ENCODE peak calls at places on chromosomes 2 and 18, in seven cellular contexts. One of them, this sample, is unnamed.

GRCh38 chr2:113784823-113785744 is 28.6 kb upstream of the SLC35F5 start:
- DNase-seq in GM12878: no peak
- DNase-seq in SK-N-SH: no peak
- DNase-seq in HCT116: no peak
- DNase-seq in HepG2: no peak
- DNase-seq in K562: no peak
- DNase-seq in H1: no peak
- DNase-seq in this sample: no peak

GRCh38 chr2:60759654-60760053 is 3.6 kb downstream of the PAPOLG start:
- DNase-seq in GM12878: no peak
- DNase-seq in SK-N-SH: no peak
- DNase-seq in HCT116: no peak
- DNase-seq in HepG2: no peak
- DNase-seq in K562: no peak
- DNase-seq in H1: no peak
- DNase-seq in this sample: no peak

GRCh38 chr2:39107156-39107555 is 13.7 kb downstream of the SOS1 start:
- DNase-seq in GM12878: no peak
- DNase-seq in SK-N-SH: peak; percentile 83
- DNase-seq in HCT116: no peak
- DNase-seq in HepG2: no peak
- DNase-seq in K562: no peak
- DNase-seq in H1: no peak
- DNase-seq in this sample: no peak

GRCh38 chr2:176709541-176709951 is 440.3 kb downstream of the MTX2 start:
- DNase-seq in GM12878: no peak
- DNase-seq in SK-N-SH: no peak
- DNase-seq in HCT116: no peak
- DNase-seq in HepG2: no peak
- DNase-seq in K562: no peak
- DNase-seq in H1: no peak
- DNase-seq in this sample: no peak

GRCh38 chr2:105744909-105745853 is at the start of gene NCK2:
- DNase-seq in GM12878: no peak
- DNase-seq in SK-N-SH: peak; percentile 87
- DNase-seq in HCT116: no peak
- DNase-seq in HepG2: no peak
- DNase-seq in K562: peak; percentile 64
- DNase-seq in H1: peak; percentile 68
- DNase-seq in this sample: peak; percentile 8

GRCh38 chr2:53422979-53423378 is 344.6 kb upstream of the CHAC2 start:
- DNase-seq in GM12878: no peak
- DNase-seq in SK-N-SH: peak; percentile 8
- DNase-seq in HCT116: peak; percentile 44
- DNase-seq in HepG2: peak; percentile 50
- DNase-seq in K562: no peak
- DNase-seq in H1: peak; percentile 59
- DNase-seq in this sample: peak; percentile 12

GRCh38 chr2:101699939-101700442 is 2.5 kb downstream of the MAP4K4 start:
- DNase-seq in GM12878: no peak
- DNase-seq in SK-N-SH: no peak
- DNase-seq in HCT116: no peak
- DNase-seq in HepG2: peak; percentile 50
- DNase-seq in K562: no peak
- DNase-seq in H1: no peak
- DNase-seq in this sample: no peak

GRCh38 chr2:175792199-175792598 is 209.9 kb downstream of the LNPK start:
- DNase-seq in GM12878: no peak
- DNase-seq in SK-N-SH: no peak
- DNase-seq in HCT116: no peak
- DNase-seq in HepG2: no peak
- DNase-seq in K562: no peak
- DNase-seq in H1: no peak
- DNase-seq in this sample: no peak

GRCh38 chr18:79374408-79375171 is 21.1 kb upstream of the NFATC1 start:
- DNase-seq in GM12878: peak; percentile 44
- DNase-seq in SK-N-SH: no peak
- DNase-seq in HCT116: no peak
- DNase-seq in HepG2: no peak
- DNase-seq in K562: no peak
- DNase-seq in H1: no peak
- DNase-seq in this sample: no peak

GRCh38 chr2:240205348-240205747 is 64.9 kb upstream of the OTOS start:
- DNase-seq in GM12878: no peak
- DNase-seq in SK-N-SH: no peak
- DNase-seq in HCT116: no peak
- DNase-seq in HepG2: no peak
- DNase-seq in K562: no peak
- DNase-seq in H1: peak; percentile 54
- DNase-seq in this sample: no peak

GRCh38 chr2:203599509-203599908 is 64.4 kb upstream of the RAPH1 start:
- DNase-seq in GM12878: peak; percentile 36
- DNase-seq in SK-N-SH: no peak
- DNase-seq in HCT116: no peak
- DNase-seq in HepG2: no peak
- DNase-seq in K562: no peak
- DNase-seq in H1: no peak
- DNase-seq in this sample: no peak

GRCh38 chr2:120656273-120656960 is 79.3 kb upstream of the GLI2 start:
- DNase-seq in GM12878: no peak
- DNase-seq in SK-N-SH: no peak
- DNase-seq in HCT116: no peak
- DNase-seq in HepG2: no peak
- DNase-seq in K562: no peak
- DNase-seq in H1: no peak
- DNase-seq in this sample: no peak

GRCh38 chr2:219286436-219287115 is 7.4 kb downstream of the DNAJB2 start:
- DNase-seq in GM12878: no peak
- DNase-seq in SK-N-SH: no peak
- DNase-seq in HCT116: no peak
- DNase-seq in HepG2: no peak
- DNase-seq in K562: no peak
- DNase-seq in H1: no peak
- DNase-seq in this sample: no peak

GRCh38 chr2:225998653-225999052 is 599.1 kb downstream of the NYAP2 start:
- DNase-seq in GM12878: no peak
- DNase-seq in SK-N-SH: no peak
- DNase-seq in HCT116: no peak
- DNase-seq in HepG2: no peak
- DNase-seq in K562: no peak
- DNase-seq in H1: no peak
- DNase-seq in this sample: no peak

GRCh38 chr2:159035790-159036411 is 67.5 kb downstream of the TANC1 start:
- DNase-seq in GM12878: no peak
- DNase-seq in SK-N-SH: peak; percentile 23
- DNase-seq in HCT116: peak; percentile 62
- DNase-seq in HepG2: peak; percentile 83
- DNase-seq in K562: peak; percentile 34
- DNase-seq in H1: no peak
- DNase-seq in this sample: peak; percentile 36

GRCh38 chr2:145777297-145777696 is 1257.4 kb upstream of the ZEB2 start:
- DNase-seq in GM12878: no peak
- DNase-seq in SK-N-SH: no peak
- DNase-seq in HCT116: no peak
- DNase-seq in HepG2: peak; percentile 88
- DNase-seq in K562: no peak
- DNase-seq in H1: no peak
- DNase-seq in this sample: no peak

GRCh38 chr2:205439621-205440020 is 242.7 kb upstream of the NRP2 start:
- DNase-seq in GM12878: no peak
- DNase-seq in SK-N-SH: no peak
- DNase-seq in HCT116: no peak
- DNase-seq in HepG2: no peak
- DNase-seq in K562: no peak
- DNase-seq in H1: no peak
- DNase-seq in this sample: no peak

GRCh38 chr2:159790323-159790722 is 7.7 kb downstream of the CD302 start:
- DNase-seq in GM12878: no peak
- DNase-seq in SK-N-SH: no peak
- DNase-seq in HCT116: no peak
- DNase-seq in HepG2: no peak
- DNase-seq in K562: no peak
- DNase-seq in H1: no peak
- DNase-seq in this sample: no peak

GRCh38 chr18:58049000-58049688 is 5.1 kb downstream of the NEDD4L start:
- DNase-seq in GM12878: no peak
- DNase-seq in SK-N-SH: no peak
- DNase-seq in HCT116: no peak
- DNase-seq in HepG2: no peak
- DNase-seq in K562: no peak
- DNase-seq in H1: no peak
- DNase-seq in this sample: no peak

GRCh38 chr2:72999729-73000725 is 71.5 kb downstream of the SFXN5 start:
- DNase-seq in GM12878: no peak
- DNase-seq in SK-N-SH: no peak
- DNase-seq in HCT116: no peak
- DNase-seq in HepG2: no peak
- DNase-seq in K562: no peak
- DNase-seq in H1: peak; percentile 38
- DNase-seq in this sample: no peak

GRCh38 chr2:148730085-148730484 is 85.5 kb downstream of the EPC2 start:
- DNase-seq in GM12878: no peak
- DNase-seq in SK-N-SH: no peak
- DNase-seq in HCT116: no peak
- DNase-seq in HepG2: no peak
- DNase-seq in K562: no peak
- DNase-seq in H1: no peak
- DNase-seq in this sample: no peak

GRCh38 chr18:50560681-50561629 is 1.1 kb downstream of the MAPK4 start:
- DNase-seq in GM12878: no peak
- DNase-seq in SK-N-SH: peak; percentile 68
- DNase-seq in HCT116: no peak
- DNase-seq in HepG2: no peak
- DNase-seq in K562: no peak
- DNase-seq in H1: peak; percentile 73
- DNase-seq in this sample: no peak

GRCh38 chr18:50558157-50558556 is 1.7 kb upstream of the MAPK4 start:
- DNase-seq in GM12878: no peak
- DNase-seq in SK-N-SH: peak; percentile 45
- DNase-seq in HCT116: no peak
- DNase-seq in HepG2: no peak
- DNase-seq in K562: no peak
- DNase-seq in H1: no peak
- DNase-seq in this sample: no peak

GRCh38 chr18:50562686-50563085 is 2.8 kb downstream of the MAPK4 start:
- DNase-seq in GM12878: no peak
- DNase-seq in SK-N-SH: no peak
- DNase-seq in HCT116: no peak
- DNase-seq in HepG2: no peak
- DNase-seq in K562: no peak
- DNase-seq in H1: no peak
- DNase-seq in this sample: no peak

GRCh38 chr18:50558948-50559749 is 738 bp upstream of the MAPK4 start:
- DNase-seq in GM12878: no peak
- DNase-seq in SK-N-SH: peak; percentile 14
- DNase-seq in HCT116: no peak
- DNase-seq in HepG2: no peak
- DNase-seq in K562: no peak
- DNase-seq in H1: peak; percentile 54
- DNase-seq in this sample: no peak

GRCh38 chr18:50559750-50560680 is at the start of gene MAPK4:
- DNase-seq in GM12878: no peak
- DNase-seq in SK-N-SH: peak; percentile 89
- DNase-seq in HCT116: no peak
- DNase-seq in HepG2: no peak
- DNase-seq in K562: peak; percentile 74
- DNase-seq in H1: peak; percentile 64
- DNase-seq in this sample: peak; percentile 59
- TF ChIP-seq JUND in GM12878: no peak
- TF ChIP-seq JUND in SK-N-SH: no peak
- TF ChIP-seq JUND in HCT116: no peak
- TF ChIP-seq JUND in HepG2: no peak
- TF ChIP-seq JUND in K562: no peak
- TF ChIP-seq JUND in H1: no peak
- TF ChIP-seq JUND in this sample: no peak

DNA sequence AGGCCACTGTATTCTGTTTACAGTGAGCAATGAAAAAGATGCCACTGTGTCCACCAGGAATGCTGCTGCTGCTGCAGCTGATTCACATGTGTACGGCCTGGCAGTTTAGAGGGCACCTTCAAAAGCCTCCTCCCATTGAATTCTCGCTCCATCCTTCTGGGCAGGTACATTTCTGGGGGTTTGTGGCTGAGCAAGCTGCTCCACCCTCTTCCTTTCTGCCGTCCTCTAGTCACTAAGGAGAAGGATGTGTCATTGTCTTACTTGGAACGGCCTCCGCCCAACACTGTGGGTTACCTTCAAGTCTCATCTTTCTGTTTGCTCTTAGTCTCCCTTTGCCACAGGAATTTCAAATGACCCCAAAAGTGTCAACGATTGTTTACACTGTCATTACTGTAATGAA is 182.0 kb downstream of the ZBTB7C start:
- DNase-seq in GM12878: no peak
- DNase-seq in SK-N-SH: no peak
- DNase-seq in HCT116: no peak
- DNase-seq in HepG2: no peak
- DNase-seq in K562: no peak
- DNase-seq in H1: no peak
- DNase-seq in this sample: peak; percentile 71
- TF ChIP-seq JUND in GM12878: no peak
- TF ChIP-seq JUND in SK-N-SH: no peak
- TF ChIP-seq JUND in HCT116: no peak
- TF ChIP-seq JUND in HepG2: no peak
- TF ChIP-seq JUND in K562: no peak
- TF ChIP-seq JUND in H1: no peak
- TF ChIP-seq JUND in this sample: no peak

GRCh38 chr2:100166701-100167100 is 24.3 kb upstream of the AFF3 start:
- DNase-seq in GM12878: no peak
- DNase-seq in SK-N-SH: no peak
- DNase-seq in HCT116: no peak
- DNase-seq in HepG2: no peak
- DNase-seq in K562: no peak
- DNase-seq in H1: no peak
- DNase-seq in this sample: no peak
- TF ChIP-seq JUND in GM12878: no peak
- TF ChIP-seq JUND in SK-N-SH: no peak
- TF ChIP-seq JUND in HCT116: no peak
- TF ChIP-seq JUND in HepG2: no peak
- TF ChIP-seq JUND in K562: no peak
- TF ChIP-seq JUND in H1: no peak
- TF ChIP-seq JUND in this sample: no peak

GRCh38 chr18:37660658-37661057 is 95.1 kb upstream of the CELF4 start:
- DNase-seq in GM12878: no peak
- DNase-seq in SK-N-SH: no peak
- DNase-seq in HCT116: no peak
- DNase-seq in HepG2: no peak
- DNase-seq in K562: no peak
- DNase-seq in H1: no peak
- DNase-seq in this sample: no peak

GRCh38 chr18:37658894-37659293 is 93.3 kb upstream of the CELF4 start:
- DNase-seq in GM12878: no peak
- DNase-seq in SK-N-SH: no peak
- DNase-seq in HCT116: no peak
- DNase-seq in HepG2: no peak
- DNase-seq in K562: no peak
- DNase-seq in H1: no peak
- DNase-seq in this sample: no peak

GRCh38 chr18:37661478-37661877 is 95.9 kb upstream of the CELF4 start:
- DNase-seq in GM12878: no peak
- DNase-seq in SK-N-SH: no peak
- DNase-seq in HCT116: no peak
- DNase-seq in HepG2: no peak
- DNase-seq in K562: no peak
- DNase-seq in H1: no peak
- DNase-seq in this sample: no peak

GRCh38 chr18:37661061-37661460 is 95.5 kb upstream of the CELF4 start:
- DNase-seq in GM12878: no peak
- DNase-seq in SK-N-SH: no peak
- DNase-seq in HCT116: no peak
- DNase-seq in HepG2: no peak
- DNase-seq in K562: no peak
- DNase-seq in H1: no peak
- DNase-seq in this sample: no peak

GRCh38 chr18:37659906-37660305 is 94.3 kb upstream of the CELF4 start:
- DNase-seq in GM12878: no peak
- DNase-seq in SK-N-SH: no peak
- DNase-seq in HCT116: no peak
- DNase-seq in HepG2: no peak
- DNase-seq in K562: no peak
- DNase-seq in H1: no peak
- DNase-seq in this sample: no peak
- TF ChIP-seq JUND in GM12878: no peak
- TF ChIP-seq JUND in SK-N-SH: no peak
- TF ChIP-seq JUND in HCT116: no peak
- TF ChIP-seq JUND in HepG2: no peak
- TF ChIP-seq JUND in K562: no peak
- TF ChIP-seq JUND in H1: no peak
- TF ChIP-seq JUND in this sample: no peak

This sample was measured in T47D.